ENCODE peak calls at places on chromosomes 12 and 14, in six cellular contexts. U is neural progenitor cell; H is CD8-positive, alpha-beta T cell; X is EL; Y is RCC 7860; I is HFFc6. D is an unnamed sample.
A peak's percentile ranks its signal among the peaks of the same experiment; 100 is the strongest.

GRCh38 chr14:64501326-64502171 is 2.1 kb downstream of the ZBTB25 start:
- DNase-seq in U (no peak), X (peak; percentile 89), I (peak; percentile 86), H (no peak), Y (peak; percentile 69), D (peak; percentile 49)

GRCh38 chr14:101959277-101959676 is 5.1 kb upstream of the DYNC1H1 start:
- DNase-seq in H (no peak), U (no peak), I (no peak), Y (no peak), X (no peak), D (no peak)

GRCh38 chr12:88185988-88186387 is 43.9 kb downstream of the TMTC3 start:
- DNase-seq in I (peak; percentile 60), X (peak; percentile 80), U (no peak), H (no peak), Y (peak; percentile 54), D (no peak)

GRCh38 chr14:69673578-69674305 is 62.3 kb downstream of the SUSD6 start:
- DNase-seq in U (no peak), Y (no peak), H (no peak), X (no peak), I (no peak), D (no peak)

GRCh38 chr12:120121766-120122293 is 5.3 kb upstream of the RAB35 start:
- DNase-seq in H (no peak), Y (no peak), U (no peak), X (no peak), I (no peak), D (no peak)

GRCh38 chr14:91398707-91399106 is 18.9 kb downstream of the CCDC88C start:
- DNase-seq in H (no peak), Y (no peak), U (no peak), X (no peak), I (no peak), D (no peak)

GRCh38 chr14:61080591-61081010 is 99.6 kb downstream of the SLC38A6 start:
- DNase-seq in H (no peak), U (no peak), Y (no peak), X (peak; percentile 81), I (peak; percentile 82), D (no peak)

GRCh38 chr12:68106160-68106559 is 53.4 kb downstream of the IFNG start:
- DNase-seq in X (peak; percentile 60), U (no peak), H (no peak), Y (peak; percentile 67), I (peak; percentile 15), D (no peak)

GRCh38 chr12:63889721-63890509 is 45.4 kb downstream of the SRGAP1 start:
- DNase-seq in I (no peak), H (no peak), X (peak; percentile 31), Y (no peak), U (no peak), D (no peak)

GRCh38 chr12:110373025-110373876 is 30.3 kb downstream of the ANAPC7 start:
- DNase-seq in X (no peak), Y (no peak), H (no peak), U (no peak), I (no peak), D (no peak)

GRCh38 chr14:95482967-95483842 is 33.2 kb downstream of the SYNE3 start:
- DNase-seq in Y (peak; percentile 46), X (peak; percentile 94), I (peak; percentile 93), U (no peak), H (no peak), D (no peak)

GRCh38 chr14:28356819-28357218 is 409.8 kb upstream of the FOXG1 start:
- DNase-seq in U (no peak), Y (no peak), X (no peak), I (no peak), H (no peak), D (no peak)

GRCh38 chr12:120650249-120650690 is 9.8 kb downstream of the CABP1 start:
- DNase-seq in U (no peak), X (no peak), Y (no peak), I (no peak), H (no peak), D (no peak)

GRCh38 chr14:38404100-38404541 is 148.2 kb upstream of the CLEC14A start:
- DNase-seq in H (no peak), X (peak; percentile 87), Y (no peak), U (no peak), I (peak; percentile 93), D (no peak)

GRCh38 chr14:68337279-68337678 is 455.6 kb downstream of the ZFP36L1 start:
- DNase-seq in U (no peak), Y (no peak), I (no peak), H (no peak), X (no peak), D (no peak)

GRCh38 chr12:47849261-47849660 is 29.6 kb upstream of the HDAC7 start:
- DNase-seq in X (no peak), Y (no peak), U (no peak), I (no peak), H (no peak), D (no peak)

GRCh38 chr12:30110970-30111586 is 327.3 kb upstream of the TMTC1 start:
- DNase-seq in H (no peak), X (peak; percentile 21), I (no peak), U (no peak), Y (no peak), D (no peak)

GRCh38 chr12:103350116-103350515 is 145.7 kb downstream of the C12orf42 start:
- DNase-seq in H (no peak), U (no peak), X (no peak), I (no peak), Y (no peak), D (no peak)

GRCh38 chr12:49032276-49032675 is 13.7 kb upstream of the PRKAG1 start:
- DNase-seq in H (no peak), Y (no peak), X (no peak), I (no peak), U (no peak), D (no peak)

GRCh38 chr14:88554458-88555286 is at the start of gene PTPN21:
- DNase-seq in Y (peak; percentile 36), H (no peak), X (peak; percentile 79), I (peak; percentile 51), U (peak; percentile 90), D (no peak)

GRCh38 chr14:35336171-35337073 is 44.2 kb downstream of the PSMA6 start:
- DNase-seq in H (no peak), I (no peak), Y (peak; percentile 78), X (no peak), U (peak; percentile 59), D (no peak)

GRCh38 chr14:75960219-75960618 is 21.6 kb downstream of the TGFB3 start:
- DNase-seq in I (no peak), Y (no peak), H (no peak), U (no peak), X (no peak), D (no peak)

GRCh38 chr12:30783946-30784345 is 29.2 kb upstream of the CAPRIN2 start:
- DNase-seq in U (no peak), I (no peak), X (no peak), H (no peak), Y (no peak), D (no peak)

GRCh38 chr14:61532818-61533217 is 162.5 kb upstream of the HIF1A start:
- DNase-seq in Y (no peak), I (no peak), U (no peak), X (no peak), H (no peak), D (no peak)

GRCh38 chr12:125418902-125419564 is 353.8 kb downstream of the AACS start:
- DNase-seq in H (no peak), Y (no peak), U (no peak), X (no peak), I (no peak), D (no peak)

GRCh38 chr12:112285600-112286401 is 96.4 kb downstream of the HECTD4 start:
- DNase-seq in I (no peak), H (no peak), U (no peak), X (no peak), Y (no peak), D (no peak)

GRCh38 chr14:35384386-35385041 is 20.0 kb downstream of the NFKBIA start:
- DNase-seq in X (peak; percentile 90), Y (peak; percentile 70), I (peak; percentile 91), U (no peak), H (no peak), D (no peak)

GRCh38 chr12:2319747-2320146 is 267.0 kb downstream of the CACNA1C start:
- DNase-seq in Y (no peak), H (no peak), X (peak; percentile 73), U (no peak), I (peak; percentile 30), D (no peak)

GRCh38 chr12:66947119-66947518 is 268.2 kb upstream of the GRIP1 start:
- DNase-seq in U (no peak), X (no peak), Y (no peak), I (no peak), H (no peak), D (no peak)

GRCh38 chr12:79927772-79928474 is 7.0 kb downstream of the PPP1R12A start:
- DNase-seq in I (no peak), Y (peak; percentile 20), H (peak; percentile 35), U (no peak), X (peak; percentile 21), D (peak; percentile 80)